ENCODE peak calls at places on chromosomes 11 and 22, in ten cellular contexts. O is Peyer's patch, J is body of pancreas, R is astrocyte, M is heart left ventricle, D is endodermal cell, S is upper lobe of right lung, B is tibial artery, U is MM.1S, A is fibroblast of lung. I is an unnamed sample.

GRCh38 chr11:61075891-61076290 is 26.4 kb upstream of the CD5 start:
- DNase-seq in M (no peak), D (no peak), S (no peak), J (no peak), U (no peak), B (no peak), A (peak; percentile 70), R (peak; percentile 55), O (no peak), I (no peak)

GRCh38 chr22:38565441-38565840 is 4.5 kb downstream of the DMC1 start:
- DNase-seq in B (no peak), J (no peak), D (no peak), S (no peak), M (no peak), U (no peak), O (no peak), R (no peak), A (no peak), I (no peak)

GRCh38 chr11:9039194-9039593 is 35.4 kb upstream of the NRIP3 start:
- DNase-seq in O (no peak), S (no peak), U (no peak), A (peak; percentile 48), R (peak; percentile 23), B (no peak), J (no peak), M (no peak), D (no peak), I (no peak)

GRCh38 chr22:24424001-24424900 is 3.1 kb upstream of the ADORA2A start:
- DNase-seq in O (no peak), R (no peak), M (peak; percentile 30), A (no peak), U (peak; percentile 23), J (no peak), B (no peak), S (no peak), D (peak; percentile 79), I (no peak)

GRCh38 chr22:25235547-25236290 is 16.3 kb downstream of the CRYBB2 start:
- DNase-seq in A (peak; percentile 77), J (peak; percentile 86), O (peak; percentile 83), M (peak; percentile 85), S (peak; percentile 89), U (peak; percentile 87), B (peak; percentile 35), D (peak; percentile 96), R (peak; percentile 66), I (peak; percentile 88)

GRCh38 chr11:75790986-75791385 is 22.4 kb downstream of the DGAT2 start:
- DNase-seq in S (no peak), U (no peak), M (no peak), B (no peak), R (no peak), O (no peak), D (no peak), A (no peak), J (no peak), I (no peak)

GRCh38 chr11:37613031-37613430 is 1015.0 kb upstream of the RAG2 start:
- DNase-seq in M (no peak), J (no peak), D (no peak), B (no peak), A (no peak), S (no peak), O (no peak), U (no peak), R (no peak), I (no peak)

GRCh38 chr11:106457727-106458126 is 380.3 kb downstream of the AASDHPPT start:
- DNase-seq in A (peak; percentile 85), B (no peak), U (no peak), D (no peak), O (no peak), R (peak; percentile 84), M (no peak), J (no peak), S (no peak), I (no peak)

GRCh38 chr22:39820266-39820665 is 73.3 kb downstream of the ENTHD1 start:
- DNase-seq in R (peak; percentile 80), U (no peak), D (no peak), M (no peak), A (peak; percentile 84), O (no peak), B (no peak), S (no peak), J (no peak), I (no peak)

GRCh38 chr22:36237462-36238347 is 1.6 kb downstream of the APOL2 start:
- DNase-seq in R (no peak), U (peak; percentile 60), B (no peak), A (no peak), D (no peak), O (no peak), S (no peak), M (no peak), J (no peak), I (no peak)
- H3K4me1 ChIP-seq in R (peaks cover 29% of the 10 kb centered on the region), U (peaks cover 25% of the 10 kb centered on the region), B (peaks cover 20% of the 10 kb centered on the region), A (peaks cover 10% of the 10 kb centered on the region), D (no peaks in the 10 kb centered on the region), O (no peaks in the 10 kb centered on the region), S (peaks cover 48% of the 10 kb centered on the region), M (peaks cover 44% of the 10 kb centered on the region), J (peaks cover 34% of the 10 kb centered on the region), I (peaks cover 66% of the 10 kb centered on the region)

GRCh38 chr11:124122123-124122522 is 6.9 kb downstream of the VWA5A start:
- DNase-seq in S (no peak), D (no peak), J (no peak), R (peak; percentile 26), M (no peak), B (no peak), U (no peak), A (peak; percentile 32), O (no peak), I (no peak)

GRCh38 chr11:124119103-124119502 is 3.9 kb downstream of the VWA5A start:
- DNase-seq in A (no peak), J (no peak), D (no peak), S (no peak), R (no peak), M (no peak), B (no peak), U (no peak), O (no peak), I (no peak)

GRCh38 chr11:124123587-124123986 is 8.3 kb downstream of the VWA5A start:
- DNase-seq in A (no peak), J (no peak), O (no peak), R (no peak), D (peak; percentile 57), U (no peak), S (no peak), M (no peak), B (no peak), I (no peak)
- TF ChIP-seq CTCF in A (no peak), J (no peak), O (no peak), R (no peak), D (peak; percentile 74), U (peak; percentile 7), S (no peak), M (no peak), B (no peak), I (no peak)

GRCh38 chr11:86637976-86638375 is 34.4 kb downstream of the ME3 start:
- DNase-seq in U (no peak), O (no peak), M (no peak), D (no peak), A (peak; percentile 73), J (no peak), B (no peak), R (peak; percentile 66), S (no peak), I (no peak)

GRCh38 chr11:86638673-86639072 is 33.7 kb downstream of the ME3 start:
- DNase-seq in B (no peak), M (no peak), O (no peak), U (no peak), R (no peak), A (no peak), D (no peak), S (no peak), J (no peak), I (no peak)

GRCh38 chr11:86641537-86642270 is 30.7 kb downstream of the ME3 start:
- DNase-seq in B (no peak), U (no peak), A (no peak), R (no peak), M (no peak), J (no peak), S (no peak), O (no peak), D (no peak), I (no peak)

GRCh38 chr11:86636275-86636674 is 36.1 kb downstream of the ME3 start:
- DNase-seq in J (no peak), R (no peak), S (no peak), M (no peak), A (no peak), D (peak; percentile 26), U (no peak), B (no peak), O (no peak), I (no peak)

DNA sequence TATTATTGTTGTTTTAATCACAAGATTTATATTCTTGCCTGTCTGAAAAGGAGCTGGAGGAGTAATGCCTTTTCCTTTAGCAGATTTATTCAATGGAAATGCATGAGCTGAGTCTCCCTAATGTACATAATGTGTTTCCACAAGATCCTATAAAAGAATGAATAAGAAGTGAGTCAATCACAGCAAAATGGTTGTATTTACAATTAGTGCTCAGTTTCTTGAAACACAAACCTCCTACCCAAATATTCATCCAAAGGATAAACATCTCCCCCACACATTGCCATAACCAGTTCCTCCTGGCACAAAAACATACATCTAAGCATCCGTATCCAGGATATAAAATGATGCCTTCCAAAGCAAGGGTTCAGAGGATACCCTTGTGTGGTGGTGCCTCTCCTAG is 33.2 kb downstream of the ME3 start:
- DNase-seq in O (no peak), R (no peak), U (no peak), B (no peak), J (no peak), M (no peak), S (no peak), D (no peak), A (no peak), I (no peak)
- H3K4me1 ChIP-seq in O (no peaks in the 10 kb centered on the region), R (peaks cover 6% of the 10 kb centered on the region), U (no peaks in the 10 kb centered on the region), B (peaks cover 29% of the 10 kb centered on the region), J (no peaks in the 10 kb centered on the region), M (peaks cover 7% of the 10 kb centered on the region), S (peaks cover 1% of the 10 kb centered on the region), D (peaks cover 14% of the 10 kb centered on the region), A (peaks cover 3% of the 10 kb centered on the region), I (no peaks in the 10 kb centered on the region)

GRCh38 chr11:12086271-12087074 is 23.9 kb upstream of the MICAL2 start:
- DNase-seq in D (no peak), S (peak; percentile 70), O (no peak), A (peak; percentile 99), R (peak; percentile 98), B (peak; percentile 89), M (peak; percentile 82), U (no peak), J (no peak), I (no peak)

GRCh38 chr11:12088531-12088930 is 21.9 kb upstream of the MICAL2 start:
- DNase-seq in S (no peak), A (no peak), U (no peak), J (no peak), B (no peak), O (peak; percentile 32), R (no peak), M (no peak), D (no peak), I (no peak)

GRCh38 chr11:12085371-12086251 is 24.8 kb upstream of the MICAL2 start:
- DNase-seq in O (peak; percentile 26), B (no peak), U (no peak), A (peak; percentile 64), J (no peak), S (no peak), R (peak; percentile 61), M (no peak), D (no peak), I (no peak)

GRCh38 chr11:12088047-12088481 is 22.3 kb upstream of the MICAL2 start:
- DNase-seq in A (peak; percentile 83), J (peak; percentile 23), U (no peak), O (peak; percentile 74), R (peak; percentile 77), S (no peak), B (peak; percentile 72), D (no peak), M (peak; percentile 72), I (no peak)

GRCh38 chr11:12087075-12087775 is 23.2 kb upstream of the MICAL2 start:
- DNase-seq in M (no peak), S (no peak), A (peak; percentile 81), J (no peak), U (peak; percentile 62), R (peak; percentile 71), O (peak; percentile 51), D (no peak), B (peak; percentile 65), I (peak; percentile 63)
- TF ChIP-seq CTCF in M (no peak), S (no peak), A (peak; percentile 33), J (no peak), U (peak; percentile 33), R (peak; percentile 22), O (peak; percentile 30), D (peak; percentile 49), B (peak; percentile 58), I (peak; percentile 39)

I was measured in left lung.